ENCODE peak calls at places on chromosomes 4 and X, in eight cellular contexts. One of them, this sample, is unnamed.

GRCh38 chr4:28211714-28212470 is 1351.3 kb downstream of the STIM2 start:
- DNase-seq in heart left ventricle: no peak
- DNase-seq in A549: no peak
- DNase-seq in lower leg skin: no peak
- DNase-seq in HCT116: no peak
- DNase-seq in body of pancreas: no peak
- DNase-seq in sigmoid colon: no peak
- DNase-seq in GM12878: no peak
- DNase-seq in this sample: no peak

GRCh38 chr4:95021099-95021498 is 263.3 kb downstream of the BMPR1B start:
- DNase-seq in heart left ventricle: no peak
- DNase-seq in A549: no peak
- DNase-seq in lower leg skin: no peak
- DNase-seq in HCT116: no peak
- DNase-seq in body of pancreas: no peak
- DNase-seq in sigmoid colon: no peak
- DNase-seq in GM12878: no peak
- DNase-seq in this sample: no peak

GRCh38 chr4:151801547-151802516 is 41.0 kb upstream of the GATB start:
- DNase-seq in heart left ventricle: no peak
- DNase-seq in A549: peak; percentile 14
- DNase-seq in lower leg skin: no peak
- DNase-seq in HCT116: peak; percentile 51
- DNase-seq in body of pancreas: peak; percentile 39
- DNase-seq in sigmoid colon: no peak
- DNase-seq in GM12878: no peak
- DNase-seq in this sample: peak; percentile 70

GRCh38 chrX:53305996-53306937 is 24.9 kb upstream of the IQSEC2 start:
- DNase-seq in heart left ventricle: no peak
- DNase-seq in A549: no peak
- DNase-seq in lower leg skin: no peak
- DNase-seq in HCT116: no peak
- DNase-seq in body of pancreas: no peak
- DNase-seq in sigmoid colon: no peak
- DNase-seq in GM12878: no peak
- DNase-seq in this sample: no peak

GRCh38 chr4:14853186-14853946 is 148.9 kb upstream of the CPEB2 start:
- DNase-seq in heart left ventricle: no peak
- DNase-seq in A549: no peak
- DNase-seq in lower leg skin: no peak
- DNase-seq in HCT116: no peak
- DNase-seq in body of pancreas: no peak
- DNase-seq in sigmoid colon: no peak
- DNase-seq in GM12878: no peak
- DNase-seq in this sample: no peak

GRCh38 chr4:140257461-140258305 is 103.7 kb upstream of the MAML3 start:
- DNase-seq in heart left ventricle: peak; percentile 36
- DNase-seq in A549: no peak
- DNase-seq in lower leg skin: no peak
- DNase-seq in HCT116: no peak
- DNase-seq in body of pancreas: no peak
- DNase-seq in sigmoid colon: no peak
- DNase-seq in GM12878: no peak
- DNase-seq in this sample: no peak

GRCh38 chr4:76306882-76307669 is 543 bp downstream of the STBD1 start:
- DNase-seq in heart left ventricle: peak; percentile 77
- DNase-seq in A549: peak; percentile 48
- DNase-seq in lower leg skin: peak; percentile 26
- DNase-seq in HCT116: no peak
- DNase-seq in body of pancreas: peak; percentile 70
- DNase-seq in sigmoid colon: peak; percentile 82
- DNase-seq in GM12878: no peak
- DNase-seq in this sample: peak; percentile 19

GRCh38 chrX:6291444-6291843 is 62.8 kb upstream of the NLGN4X start:
- DNase-seq in heart left ventricle: no peak
- DNase-seq in A549: no peak
- DNase-seq in lower leg skin: no peak
- DNase-seq in HCT116: no peak
- DNase-seq in body of pancreas: no peak
- DNase-seq in sigmoid colon: no peak
- DNase-seq in GM12878: no peak
- DNase-seq in this sample: no peak

GRCh38 chr4:123411976-123412589 is 15.5 kb downstream of the SPRY1 start:
- DNase-seq in heart left ventricle: no peak
- DNase-seq in A549: no peak
- DNase-seq in lower leg skin: no peak
- DNase-seq in HCT116: no peak
- DNase-seq in body of pancreas: no peak
- DNase-seq in sigmoid colon: no peak
- DNase-seq in GM12878: peak; percentile 66
- DNase-seq in this sample: no peak

GRCh38 chr4:4271912-4272311 is 18.0 kb downstream of the LYAR start:
- DNase-seq in heart left ventricle: no peak
- DNase-seq in A549: no peak
- DNase-seq in lower leg skin: no peak
- DNase-seq in HCT116: no peak
- DNase-seq in body of pancreas: no peak
- DNase-seq in sigmoid colon: no peak
- DNase-seq in GM12878: no peak
- DNase-seq in this sample: no peak

GRCh38 chrX:125646195-125646594 is 326.5 kb downstream of the TEX13C start:
- DNase-seq in heart left ventricle: no peak
- DNase-seq in A549: no peak
- DNase-seq in lower leg skin: no peak
- DNase-seq in HCT116: no peak
- DNase-seq in body of pancreas: no peak
- DNase-seq in sigmoid colon: no peak
- DNase-seq in GM12878: no peak
- DNase-seq in this sample: peak; percentile 9

GRCh38 chr4:81255524-81255923 is 40.5 kb upstream of the PRKG2 start:
- DNase-seq in heart left ventricle: no peak
- DNase-seq in A549: no peak
- DNase-seq in lower leg skin: no peak
- DNase-seq in HCT116: no peak
- DNase-seq in body of pancreas: no peak
- DNase-seq in sigmoid colon: no peak
- DNase-seq in GM12878: no peak
- DNase-seq in this sample: no peak

GRCh38 chr4:608236-608635 is 17.1 kb upstream of the PDE6B start:
- DNase-seq in heart left ventricle: no peak
- DNase-seq in A549: no peak
- DNase-seq in lower leg skin: no peak
- DNase-seq in HCT116: no peak
- DNase-seq in body of pancreas: no peak
- DNase-seq in sigmoid colon: no peak
- DNase-seq in GM12878: no peak
- DNase-seq in this sample: no peak

GRCh38 chr4:183129675-183130074 is 30.6 kb downstream of the WWC2 start:
- DNase-seq in heart left ventricle: no peak
- DNase-seq in A549: no peak
- DNase-seq in lower leg skin: no peak
- DNase-seq in HCT116: no peak
- DNase-seq in body of pancreas: no peak
- DNase-seq in sigmoid colon: no peak
- DNase-seq in GM12878: no peak
- DNase-seq in this sample: peak; percentile 44

GRCh38 chr4:67020079-67020807 is 525.1 kb downstream of the CENPC start:
- DNase-seq in heart left ventricle: no peak
- DNase-seq in A549: no peak
- DNase-seq in lower leg skin: no peak
- DNase-seq in HCT116: no peak
- DNase-seq in body of pancreas: no peak
- DNase-seq in sigmoid colon: no peak
- DNase-seq in GM12878: no peak
- DNase-seq in this sample: no peak

GRCh38 chr4:73387552-73387951 is 16.5 kb upstream of the ALB start:
- DNase-seq in heart left ventricle: no peak
- DNase-seq in A549: no peak
- DNase-seq in lower leg skin: no peak
- DNase-seq in HCT116: no peak
- DNase-seq in body of pancreas: no peak
- DNase-seq in sigmoid colon: no peak
- DNase-seq in GM12878: no peak
- DNase-seq in this sample: no peak

GRCh38 chr4:119498520-119498919 is 130.1 kb downstream of the PDE5A start:
- DNase-seq in heart left ventricle: peak; percentile 45
- DNase-seq in A549: no peak
- DNase-seq in lower leg skin: no peak
- DNase-seq in HCT116: no peak
- DNase-seq in body of pancreas: peak; percentile 19
- DNase-seq in sigmoid colon: peak; percentile 75
- DNase-seq in GM12878: no peak
- DNase-seq in this sample: no peak

GRCh38 chr4:101954351-101954750 is 163.8 kb downstream of the BANK1 start:
- DNase-seq in heart left ventricle: no peak
- DNase-seq in A549: no peak
- DNase-seq in lower leg skin: no peak
- DNase-seq in HCT116: no peak
- DNase-seq in body of pancreas: no peak
- DNase-seq in sigmoid colon: no peak
- DNase-seq in GM12878: no peak
- DNase-seq in this sample: no peak

DNA sequence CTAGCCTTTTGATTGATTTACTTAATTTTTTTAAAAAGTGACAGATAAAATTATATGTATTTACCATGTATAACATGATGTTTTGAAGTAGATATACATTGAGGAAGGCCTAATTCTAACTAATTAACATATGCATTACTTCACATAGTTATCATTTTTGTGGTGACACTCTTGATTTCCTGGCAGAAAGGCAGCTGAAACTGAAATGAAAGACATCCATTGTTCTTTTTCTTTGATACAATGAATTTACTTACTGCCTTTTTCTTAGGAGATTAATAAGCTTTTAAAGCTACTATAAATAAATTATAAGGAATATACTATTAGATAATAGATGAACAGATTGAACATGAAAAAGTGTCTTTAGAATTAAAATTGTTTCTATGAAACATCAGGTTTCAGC is 26.7 kb downstream of the ANKRD50 start:
- DNase-seq in heart left ventricle: no peak
- DNase-seq in A549: no peak
- DNase-seq in lower leg skin: no peak
- DNase-seq in HCT116: no peak
- DNase-seq in body of pancreas: no peak
- DNase-seq in sigmoid colon: no peak
- DNase-seq in GM12878: no peak
- DNase-seq in this sample: no peak
- TF ChIP-seq POLR2A in heart left ventricle: no peak
- TF ChIP-seq POLR2A in A549: no peak
- TF ChIP-seq POLR2A in lower leg skin: no peak
- TF ChIP-seq POLR2A in HCT116: no peak
- TF ChIP-seq POLR2A in body of pancreas: no peak
- TF ChIP-seq POLR2A in sigmoid colon: no peak
- TF ChIP-seq POLR2A in GM12878: no peak
- TF ChIP-seq POLR2A in this sample: no peak

GRCh38 chrX:135543924-135544323 is 23.5 kb downstream of the INTS6L start:
- DNase-seq in heart left ventricle: no peak
- DNase-seq in A549: no peak
- DNase-seq in lower leg skin: no peak
- DNase-seq in HCT116: no peak
- DNase-seq in body of pancreas: no peak
- DNase-seq in sigmoid colon: no peak
- DNase-seq in GM12878: no peak
- DNase-seq in this sample: peak; percentile 57

GRCh38 chrX:135549519-135549918 is 29.1 kb downstream of the INTS6L start:
- DNase-seq in heart left ventricle: no peak
- DNase-seq in A549: no peak
- DNase-seq in lower leg skin: no peak
- DNase-seq in HCT116: no peak
- DNase-seq in body of pancreas: no peak
- DNase-seq in sigmoid colon: no peak
- DNase-seq in GM12878: no peak
- DNase-seq in this sample: no peak

GRCh38 chrX:135544338-135544948 is 24.0 kb downstream of the INTS6L start:
- DNase-seq in heart left ventricle: peak; percentile 24
- DNase-seq in A549: no peak
- DNase-seq in lower leg skin: no peak
- DNase-seq in HCT116: no peak
- DNase-seq in body of pancreas: no peak
- DNase-seq in sigmoid colon: no peak
- DNase-seq in GM12878: no peak
- DNase-seq in this sample: no peak
- TF ChIP-seq POLR2A in heart left ventricle: no peak
- TF ChIP-seq POLR2A in A549: no peak
- TF ChIP-seq POLR2A in lower leg skin: no peak
- TF ChIP-seq POLR2A in HCT116: no peak
- TF ChIP-seq POLR2A in body of pancreas: no peak
- TF ChIP-seq POLR2A in sigmoid colon: no peak
- TF ChIP-seq POLR2A in GM12878: no peak
- TF ChIP-seq POLR2A in this sample: no peak

DNA sequence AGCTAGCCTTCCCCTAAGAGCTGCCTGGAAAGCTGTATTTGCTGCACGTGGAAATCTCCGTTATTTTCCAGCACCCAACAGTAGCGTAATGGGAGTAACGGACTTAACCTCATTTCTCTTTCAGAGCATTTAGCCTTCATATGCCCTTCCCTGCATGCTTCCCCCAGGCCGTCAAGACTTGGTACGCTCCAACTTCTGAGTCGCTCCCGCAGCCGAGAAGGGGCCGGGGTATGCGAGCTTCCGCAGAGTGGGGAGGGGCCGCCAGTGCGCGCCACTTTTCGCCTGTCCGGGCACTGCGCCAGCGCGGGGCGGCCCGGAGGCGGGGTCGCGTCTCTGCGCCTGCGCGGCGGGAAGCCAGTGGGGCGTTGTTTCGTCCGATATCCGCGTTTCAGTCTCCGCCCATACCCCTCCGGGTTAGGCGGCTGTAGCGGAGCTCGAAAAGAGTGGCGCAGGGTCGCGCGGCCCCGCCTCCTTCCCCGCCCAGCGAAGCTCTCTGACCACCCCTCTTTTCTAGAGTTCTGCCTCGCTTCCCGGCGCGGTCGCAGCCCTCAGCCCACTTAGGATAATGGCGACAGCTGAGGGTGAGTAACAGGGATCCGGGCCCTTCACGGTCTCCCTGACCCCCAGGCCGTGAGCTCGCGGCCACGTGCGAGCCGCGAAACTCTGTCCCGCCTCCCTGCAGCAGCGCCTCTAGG is at the start of gene PAICS:
- DNase-seq in heart left ventricle: peak; percentile 95
- DNase-seq in A549: peak; percentile 68
- DNase-seq in lower leg skin: peak; percentile 91
- DNase-seq in HCT116: peak; percentile 84
- DNase-seq in body of pancreas: peak; percentile 94
- DNase-seq in sigmoid colon: peak; percentile 95
- DNase-seq in GM12878: peak; percentile 83
- DNase-seq in this sample: peak; percentile 96
- TF ChIP-seq POLR2A in heart left ventricle: peak; percentile 35
- TF ChIP-seq POLR2A in A549: peak; percentile 68
- TF ChIP-seq POLR2A in lower leg skin: no peak
- TF ChIP-seq POLR2A in HCT116: peak; percentile 58
- TF ChIP-seq POLR2A in body of pancreas: peak; percentile 53
- TF ChIP-seq POLR2A in sigmoid colon: peak; percentile 29
- TF ChIP-seq POLR2A in GM12878: peak; percentile 81
- TF ChIP-seq POLR2A in this sample: peak; percentile 77

DNA sequence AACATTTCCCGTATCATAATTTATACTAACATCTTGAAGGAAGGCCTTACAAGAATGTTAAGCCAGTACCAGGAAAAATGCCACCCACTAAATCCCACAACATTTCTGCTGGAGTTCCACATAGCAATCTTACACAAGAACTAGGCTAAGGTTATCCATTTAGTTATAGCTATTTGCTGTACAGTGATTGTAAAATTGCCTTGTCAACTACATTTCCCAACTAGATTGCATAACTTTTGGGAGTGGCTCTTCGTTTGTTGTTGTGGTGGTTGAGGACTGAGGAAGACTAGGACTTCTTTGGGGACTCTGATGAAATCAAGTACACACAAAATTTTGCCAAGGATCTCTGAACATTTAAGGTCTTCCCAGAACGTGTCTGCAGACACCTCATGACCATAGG is 8.0 kb downstream of the IBSP start:
- DNase-seq in heart left ventricle: no peak
- DNase-seq in A549: no peak
- DNase-seq in lower leg skin: peak; percentile 29
- DNase-seq in HCT116: no peak
- DNase-seq in body of pancreas: no peak
- DNase-seq in sigmoid colon: no peak
- DNase-seq in GM12878: no peak
- DNase-seq in this sample: no peak
- TF ChIP-seq POLR2A in heart left ventricle: no peak
- TF ChIP-seq POLR2A in A549: no peak
- TF ChIP-seq POLR2A in lower leg skin: no peak
- TF ChIP-seq POLR2A in HCT116: no peak
- TF ChIP-seq POLR2A in body of pancreas: no peak
- TF ChIP-seq POLR2A in sigmoid colon: no peak
- TF ChIP-seq POLR2A in GM12878: no peak
- TF ChIP-seq POLR2A in this sample: no peak